ENCODE peak calls at places on chromosomes 7 and 10, in six cellular contexts. E, K, H, M, I and J are unnamed samples.
A peak's percentile ranks its signal among the peaks of the same experiment; 100 is the strongest.

GRCh38 chr10:100894033-100894432 is 18.7 kb upstream of the SLF2 start:
- DNase-seq in E (no peak), K (no peak), H (no peak), M (no peak), I (no peak), J (no peak)

GRCh38 chr7:4470246-4470645 is 211.8 kb upstream of the FOXK1 start:
- DNase-seq in E (no peak), K (no peak), H (no peak), M (no peak), I (no peak), J (no peak)

GRCh38 chr10:74816824-74817498 is 9.4 kb upstream of the KAT6B start:
- DNase-seq in E (no peak), K (no peak), H (no peak), M (peak; percentile 27), I (no peak), J (no peak)

GRCh38 chr7:140641532-140642191 is 1.0 kb upstream of the DENND2A start:
- DNase-seq in E (no peak), K (no peak), H (no peak), M (no peak), I (no peak), J (no peak)

GRCh38 chr7:129169171-129169643 is 19.2 kb upstream of the SMO start:
- DNase-seq in E (no peak), K (no peak), H (peak; percentile 5), M (peak; percentile 19), I (peak; percentile 61), J (no peak)

GRCh38 chr10:43371418-43371817 is at the start of gene FXYD4:
- DNase-seq in E (no peak), K (no peak), H (no peak), M (no peak), I (no peak), J (no peak)

GRCh38 chr10:95431900-95432342 is 129.2 kb downstream of the SORBS1 start:
- DNase-seq in E (no peak), K (no peak), H (no peak), M (no peak), I (no peak), J (no peak)

GRCh38 chr10:7230956-7231355 is 179.9 kb downstream of the SFMBT2 start:
- DNase-seq in E (peak; percentile 12), K (no peak), H (no peak), M (peak; percentile 29), I (peak; percentile 2), J (no peak)

GRCh38 chr7:54141565-54141964 is 400.6 kb upstream of the VSTM2A start:
- DNase-seq in E (no peak), K (no peak), H (no peak), M (no peak), I (no peak), J (no peak)

GRCh38 chr10:34528320-34528719 is 286.8 kb downstream of the PARD3 start:
- DNase-seq in E (peak; percentile 98), K (no peak), H (no peak), M (peak; percentile 92), I (peak; percentile 94), J (no peak)

GRCh38 chr7:100801833-100802568 is 25.3 kb downstream of the EPHB4 start:
- DNase-seq in E (peak; percentile 40), K (no peak), H (no peak), M (peak; percentile 73), I (peak; percentile 83), J (no peak)

GRCh38 chr7:39453743-39454355 is 112.4 kb upstream of the YAE1 start:
- DNase-seq in E (peak; percentile 4), K (peak; percentile 31), H (peak; percentile 7), M (peak; percentile 76), I (peak; percentile 73), J (peak; percentile 3)

GRCh38 chr10:43211431-43212042 is 55.3 kb downstream of the RASGEF1A start:
- DNase-seq in E (no peak), K (no peak), H (no peak), M (no peak), I (no peak), J (no peak)

GRCh38 chr10:86644412-86645110 is 9.8 kb upstream of the OPN4 start:
- DNase-seq in E (no peak), K (no peak), H (no peak), M (peak; percentile 57), I (peak; percentile 70), J (peak; percentile 2)

GRCh38 chr10:127320176-127320575 is 123.8 kb upstream of the INSYN2A start:
- DNase-seq in E (no peak), K (no peak), H (no peak), M (peak; percentile 62), I (peak; percentile 36), J (no peak)

GRCh38 chr10:74177140-74177677 is 26.2 kb downstream of the ADK start:
- DNase-seq in E (no peak), K (peak; percentile 9), H (no peak), M (peak; percentile 46), I (peak; percentile 86), J (no peak)

GRCh38 chr7:69620063-69620462 is 21.8 kb downstream of the AUTS2 start:
- DNase-seq in E (no peak), K (no peak), H (no peak), M (peak; percentile 36), I (no peak), J (peak; percentile 83)

GRCh38 chr10:130018253-130018652 is 54.2 kb upstream of the EBF3 start:
- DNase-seq in E (peak; percentile 9), K (no peak), H (no peak), M (peak; percentile 54), I (peak; percentile 81), J (no peak)

GRCh38 chr10:103905441-103905840 is 12.5 kb downstream of the STN1 start:
- DNase-seq in E (no peak), K (no peak), H (no peak), M (no peak), I (no peak), J (no peak)

GRCh38 chr10:127798116-127798515 is 61.1 kb downstream of the FOXI2 start:
- DNase-seq in E (no peak), K (no peak), H (no peak), M (no peak), I (no peak), J (no peak)

GRCh38 chr10:125084191-125085186 is 75.9 kb downstream of the CTBP2 start:
- DNase-seq in E (peak; percentile 82), K (no peak), H (no peak), M (peak; percentile 91), I (peak; percentile 90), J (no peak)

GRCh38 chr10:95517536-95518454 is 43.4 kb downstream of the SORBS1 start:
- DNase-seq in E (peak; percentile 73), K (no peak), H (peak; percentile 42), M (peak; percentile 37), I (peak; percentile 57), J (no peak)

GRCh38 chr7:130831817-130832481 is 97.9 kb upstream of the KLF14 start:
- DNase-seq in E (peak; percentile 38), K (no peak), H (peak; percentile 62), M (peak; percentile 75), I (peak; percentile 67), J (no peak)

GRCh38 chr7:31744294-31744874 is 57.4 kb downstream of the PPP1R17 start:
- DNase-seq in E (peak; percentile 74), K (no peak), H (peak; percentile 85), M (peak; percentile 75), I (peak; percentile 80), J (peak; percentile 77)

GRCh38 chr10:102040721-102041120 is 15.3 kb downstream of the ARMH3 start:
- DNase-seq in E (no peak), K (no peak), H (no peak), M (no peak), I (no peak), J (no peak)

GRCh38 chr10:4541292-4541691 is 284.7 kb upstream of the AKR1E2 start:
- DNase-seq in E (peak; percentile 37), K (no peak), H (no peak), M (peak; percentile 99), I (peak; percentile 99), J (no peak)